ENCODE peak calls at places on chromosomes 11 and 22, in eight cellular contexts. E is iPS DF 19.7, J is EL, X is left colon, M is GM12878, S is endodermal cell, I is endothelial cell, K is heart right ventricle. Y is an unnamed sample.

GRCh38 chr11:17259519-17259918 is 17.0 kb upstream of the NUCB2 start:
- DNase-seq in E (no peak), M (no peak), S (no peak), X (no peak), K (no peak), I (no peak), J (no peak), Y (no peak)

GRCh38 chr11:131908316-131908715 is 537.9 kb downstream of the NTM start:
- DNase-seq in M (no peak), I (no peak), J (no peak), X (no peak), K (no peak), E (no peak), S (no peak), Y (no peak)

GRCh38 chr11:18392434-18393321 is 1.7 kb upstream of the LDHA start:
- DNase-seq in J (no peak), I (no peak), E (no peak), M (no peak), K (no peak), S (no peak), X (no peak), Y (no peak)

GRCh38 chr22:23549198-23549595 is 30.9 kb downstream of the IGLL1 start:
- DNase-seq in K (no peak), M (no peak), J (no peak), X (no peak), E (no peak), S (no peak), I (no peak), Y (no peak)

GRCh38 chr22:35987487-35987886 is 41.1 kb downstream of the RBFOX2 start:
- DNase-seq in E (no peak), K (no peak), M (no peak), X (no peak), I (no peak), J (no peak), S (no peak), Y (peak)

GRCh38 chr11:120517390-120518315 is 6.1 kb downstream of the GRIK4 start:
- DNase-seq in S (no peak), I (no peak), K (no peak), M (no peak), J (peak), X (peak), E (no peak), Y (no peak)

GRCh38 chr11:74269161-74269809 is 42.2 kb downstream of the P4HA3 start:
- DNase-seq in K (no peak), E (no peak), S (peak), X (no peak), I (no peak), J (no peak), M (no peak), Y (peak)

GRCh38 chr22:32329202-32329645 is 28.4 kb upstream of the RFPL3 start:
- DNase-seq in E (no peak), S (peak), M (no peak), J (no peak), K (no peak), X (no peak), I (no peak), Y (no peak)

Y was measured in NB4.